ENCODE peak calls at places on chromosomes 1 and 21, in four cellular contexts. T is heart right ventricle, E is IMR-90, X is body of pancreas. U is an unnamed sample.

GRCh38 chr1:155219592-155220031 is 11.1 kb downstream of the MTX1 start:
- DNase-seq in T (no peak), E (no peak), X (peak; percentile 47), U (no peak)

GRCh38 chr1:163174524-163175437 is 27.9 kb downstream of the RGS5 start:
- DNase-seq in T (peak; percentile 73), E (peak; percentile 65), X (peak; percentile 59), U (peak; percentile 65)

GRCh38 chr1:166819982-166820381 is 19.3 kb upstream of the POGK start:
- DNase-seq in T (no peak), E (no peak), X (no peak), U (no peak)

GRCh38 chr1:29498126-29499100 is 262.1 kb downstream of the PTPRU start:
- DNase-seq in T (no peak), E (peak; percentile 11), X (no peak), U (no peak)

GRCh38 chr1:206439205-206439604 is 31.1 kb upstream of the IKBKE start:
- DNase-seq in T (no peak), E (no peak), X (no peak), U (no peak)

GRCh38 chr1:6026095-6026809 is 19.4 kb upstream of the KCNAB2 start:
- DNase-seq in T (peak; percentile 81), E (peak; percentile 30), X (peak; percentile 85), U (peak; percentile 99)

GRCh38 chr1:27536767-27537166 is 46.8 kb upstream of the WASF2 start:
- DNase-seq in T (peak; percentile 71), E (peak; percentile 82), X (peak; percentile 49), U (no peak)

GRCh38 chr1:203035111-203036000 is 9.1 kb downstream of the PPFIA4 start:
- DNase-seq in T (no peak), E (no peak), X (no peak), U (no peak)

GRCh38 chr1:214476958-214477870 is 74.2 kb downstream of the PTPN14 start:
- DNase-seq in T (no peak), E (peak; percentile 95), X (no peak), U (no peak)

GRCh38 chr1:205229399-205229861 is 1.7 kb downstream of the TMCC2 start:
- DNase-seq in T (peak; percentile 55), E (peak; percentile 57), X (peak; percentile 83), U (peak; percentile 82)

GRCh38 chr21:34952701-34953100 is 96.4 kb downstream of the RUNX1 start:
- DNase-seq in T (no peak), E (no peak), X (no peak), U (no peak)

GRCh38 chr21:44330698-44331097 is 8.5 kb downstream of the CFAP410 start:
- DNase-seq in T (no peak), E (no peak), X (no peak), U (no peak)

GRCh38 chr1:43446881-43447835 is 6.6 kb downstream of the HYI start:
- DNase-seq in T (no peak), E (no peak), X (no peak), U (peak; percentile 38)

GRCh38 chr1:234554478-234555311 is 55.3 kb downstream of the IRF2BP2 start:
- DNase-seq in T (no peak), E (no peak), X (peak; percentile 38), U (no peak)

GRCh38 chr1:234554157-234554477 is 55.9 kb downstream of the IRF2BP2 start:
- DNase-seq in T (no peak), E (no peak), X (no peak), U (no peak)

GRCh38 chr1:234551032-234551378 is 59.0 kb downstream of the IRF2BP2 start:
- DNase-seq in T (no peak), E (no peak), X (no peak), U (no peak)

GRCh38 chr1:234555390-234556112 is 54.4 kb downstream of the IRF2BP2 start:
- DNase-seq in T (no peak), E (no peak), X (no peak), U (no peak)

DNA sequence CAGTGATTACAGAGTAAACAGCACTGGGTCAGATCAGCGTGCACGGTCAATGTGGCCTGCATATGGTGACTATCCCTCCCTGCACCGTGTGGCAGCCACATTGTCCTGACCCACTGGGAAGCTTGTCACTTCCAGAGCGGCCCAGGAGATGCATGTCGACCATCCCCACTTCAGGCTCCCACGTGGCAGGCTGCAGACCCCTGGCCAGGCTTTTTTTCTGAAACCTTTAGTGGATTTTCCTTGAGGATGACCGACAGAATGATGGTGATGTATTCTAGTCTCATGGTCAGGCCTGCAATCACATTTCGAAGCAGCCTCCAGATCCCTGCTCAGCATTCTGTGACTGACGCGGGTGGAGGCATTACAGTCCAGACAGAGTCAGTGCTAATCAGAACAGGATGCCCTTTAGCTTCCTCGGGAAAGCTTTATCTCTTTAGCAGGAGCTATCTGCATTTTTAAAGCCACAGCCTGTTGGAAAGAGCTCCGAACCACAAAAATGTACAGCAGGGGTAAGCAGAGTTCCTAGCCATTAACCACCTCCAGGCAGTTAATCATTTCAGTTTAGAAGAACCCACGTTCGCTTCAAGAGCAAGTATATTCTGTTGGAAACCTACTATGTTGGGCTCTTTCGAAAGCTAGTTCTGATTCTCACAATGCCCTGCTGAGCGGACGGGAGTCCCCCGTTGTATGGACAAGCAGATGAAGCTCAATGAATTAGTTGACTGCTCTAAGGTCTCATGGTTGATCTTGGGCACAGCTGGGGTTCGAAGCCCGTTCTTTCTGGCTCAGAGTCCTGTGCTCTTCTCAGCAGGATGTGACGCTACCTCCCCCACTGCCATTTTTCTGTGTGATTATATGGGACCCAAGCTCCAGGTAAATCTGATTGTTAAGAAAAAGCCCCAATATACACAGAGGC is 56.5 kb downstream of the IRF2BP2 start:
- DNase-seq in T (no peak), E (peak; percentile 94), X (no peak), U (no peak)
- H3K4me3 ChIP-seq in T (no peak overlapping the region), E (no peak overlapping the region), X (no peak overlapping the region), U (no peak overlapping the region)

GRCh38 chr1:109255097-109255651 is 5.8 kb downstream of the CELSR2 start:
- DNase-seq in T (no peak), E (no peak), X (no peak), U (no peak)

GRCh38 chr1:109254621-109255096 is 5.3 kb downstream of the CELSR2 start:
- DNase-seq in T (no peak), E (no peak), X (no peak), U (no peak)

GRCh38 chr1:109255673-109256072 is 6.3 kb downstream of the CELSR2 start:
- DNase-seq in T (no peak), E (no peak), X (no peak), U (no peak)

GRCh38 chr1:109252893-109253802 is 3.8 kb downstream of the CELSR2 start:
- DNase-seq in T (no peak), E (no peak), X (peak; percentile 44), U (no peak)

DNA sequence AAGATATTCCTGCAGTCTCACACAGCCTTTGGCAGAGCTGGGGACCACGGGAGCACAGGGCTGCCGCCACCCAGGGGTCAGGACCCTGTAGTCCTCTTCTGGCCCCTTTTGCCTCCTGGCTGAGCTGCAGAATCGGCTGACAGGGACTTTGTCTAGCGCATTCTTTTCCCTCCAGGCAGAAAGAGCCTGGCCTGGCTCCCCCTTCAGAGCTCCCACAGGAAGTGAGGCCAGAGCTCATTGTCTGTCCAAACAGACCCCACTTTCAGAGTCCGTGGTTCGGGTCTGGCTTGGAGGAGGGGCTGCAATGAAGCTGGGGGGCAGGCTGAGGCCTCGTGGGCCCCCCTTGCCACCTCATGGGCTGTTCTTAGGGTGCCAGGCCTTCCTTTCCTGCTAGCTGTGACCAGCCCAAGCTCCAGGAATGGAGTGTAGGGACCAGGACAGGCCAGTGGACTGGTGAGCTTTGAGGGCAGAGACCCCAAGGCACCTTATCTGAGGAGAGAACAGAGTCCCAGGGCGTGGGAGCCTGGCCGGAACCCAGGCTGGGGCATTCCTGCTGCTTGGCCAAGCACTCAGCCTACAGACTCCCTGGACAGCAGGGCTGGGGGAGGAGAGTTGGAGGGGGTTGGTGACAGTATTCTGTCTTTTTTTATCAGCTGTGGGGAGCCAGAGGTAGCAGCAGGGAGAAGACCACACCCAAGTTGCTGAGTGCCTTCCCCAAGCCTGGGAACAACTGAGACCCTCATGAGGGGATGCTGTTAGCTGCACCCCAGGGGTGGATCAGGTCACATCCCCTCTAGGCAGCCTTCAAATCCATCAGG is 4.7 kb downstream of the CELSR2 start:
- DNase-seq in T (no peak), E (no peak), X (no peak), U (no peak)
- TF ChIP-seq CTCF in T (no peak), E (peak; percentile 2), X (no peak), U (no peak)

DNA sequence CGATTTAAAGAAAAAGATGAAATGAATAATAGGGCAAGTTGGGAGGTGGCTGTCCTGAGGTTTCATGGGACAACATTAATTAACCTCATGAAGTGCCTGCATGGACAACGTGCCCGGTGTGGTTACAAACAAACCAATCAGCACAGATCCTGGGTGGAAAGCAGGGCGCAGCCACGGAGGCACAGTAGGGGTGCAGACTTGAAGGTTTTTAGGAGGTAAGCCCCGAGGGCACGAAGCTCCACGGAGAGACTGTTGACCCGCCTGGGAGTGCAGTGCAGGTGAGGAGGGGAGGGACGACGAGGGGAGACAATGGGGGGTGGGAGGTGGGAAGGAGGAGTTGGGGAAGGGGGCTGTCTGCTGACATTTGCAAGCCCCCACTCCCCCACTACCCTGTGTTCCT is 2.3 kb upstream of the RIPK4 start:
- DNase-seq in T (no peak), E (no peak), X (no peak), U (no peak)
- H3K4me3 ChIP-seq in T (no peak overlapping the region), E (peak overlapping the region; percentile 4), X (no peak overlapping the region), U (no peak overlapping the region)

GRCh38 chr1:150973826-150974579 is 632 bp downstream of the CERS2 start:
- DNase-seq in T (peak; percentile 20), E (no peak), X (peak; percentile 49), U (peak; percentile 69)

GRCh38 chr1:150970818-150971582 is 3.6 kb downstream of the CERS2 start:
- DNase-seq in T (peak; percentile 74), E (peak; percentile 62), X (peak; percentile 94), U (peak; percentile 86)

GRCh38 chr1:150973258-150973825 is 1.3 kb downstream of the CERS2 start:
- DNase-seq in T (peak; percentile 18), E (no peak), X (peak; percentile 25), U (no peak)

GRCh38 chr1:150972417-150972940 is 2.2 kb downstream of the CERS2 start:
- DNase-seq in T (no peak), E (no peak), X (peak; percentile 42), U (no peak)

DNA sequence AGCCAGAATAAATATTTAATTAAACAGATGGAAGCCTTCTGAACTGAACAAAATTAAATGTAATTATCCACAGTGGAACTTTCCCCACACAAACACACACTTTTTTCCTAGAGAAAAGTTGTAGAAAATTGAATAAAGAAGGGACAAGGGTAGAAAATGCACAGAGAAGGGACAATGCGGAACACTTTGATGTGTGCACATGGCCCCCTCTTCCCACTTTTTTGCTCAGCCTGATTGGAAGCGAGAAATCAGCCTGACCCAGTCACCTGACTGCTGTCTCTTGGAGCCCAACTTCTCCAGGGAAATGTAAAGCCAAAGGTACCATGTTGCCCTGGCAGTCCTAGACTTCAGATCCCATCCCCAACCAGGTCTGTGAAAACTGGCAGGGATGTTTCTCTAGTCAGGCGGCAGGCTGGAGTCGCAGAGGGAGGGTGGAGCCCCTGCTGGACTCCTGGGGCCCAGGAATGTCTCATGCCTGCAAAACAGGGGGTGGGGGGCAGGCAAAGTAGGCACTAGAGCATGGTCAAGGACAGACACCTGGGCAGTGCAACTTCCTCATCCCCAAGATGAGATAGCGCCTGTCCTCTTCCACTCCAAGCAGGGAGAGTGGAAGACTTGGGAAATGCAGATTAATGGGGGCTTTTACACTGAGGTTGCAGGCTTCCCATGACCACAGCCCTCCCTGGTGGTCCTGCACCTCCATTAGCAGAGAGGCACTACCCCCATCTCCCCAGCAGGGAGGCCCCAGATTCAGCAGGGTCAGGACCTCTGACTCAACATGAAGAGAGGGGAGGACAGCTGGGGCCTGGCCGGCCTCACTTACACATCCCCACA is 2.8 kb downstream of the CERS2 start:
- DNase-seq in T (no peak), E (no peak), X (peak; percentile 31), U (no peak)
- TF ChIP-seq CTCF in T (no peak), E (peak; percentile 22), X (no peak), U (peak; percentile 9)

GRCh38 chr1:183841950-183842816 is 37.3 kb downstream of the RGL1 start:
- DNase-seq in T (peak; percentile 32), E (peak; percentile 97), X (peak; percentile 46), U (no peak)
- H3K4me3 ChIP-seq in T (no peak overlapping the region), E (no peak overlapping the region), X (no peak overlapping the region), U (no peak overlapping the region)

U was measured in Peyer's patch.